ENCODE peak calls at places on chromosomes 6 and 20, in nine cellular contexts. X is mesendoderm; I is foreskin fibroblast; V is gastrocnemius medialis; N is CD4-positive, alpha-beta memory T cell; A is cardiac fibroblast; J is GM23338; Q is CD4-positive, CD25-positive, alpha-beta regulatory T cell; C is tibial nerve. S is an unnamed sample.

GRCh38 chr6:439681-440167 is 48.2 kb downstream of the IRF4 start:
- DNase-seq in V (no peak), C (peak), J (no peak), A (no peak), Q (no peak), I (peak), X (no peak), N (no peak), S (no peak)

GRCh38 chr6:14059791-14060436 is 57.7 kb upstream of the CD83 start:
- DNase-seq in Q (no peak), V (no peak), N (no peak), A (peak), C (no peak), J (no peak), I (peak), X (no peak), S (peak)

GRCh38 chr6:108651781-108652227 is 91.1 kb downstream of the FOXO3 start:
- DNase-seq in V (peak), C (no peak), X (no peak), Q (no peak), A (peak), N (no peak), I (peak), J (no peak), S (no peak)

GRCh38 chr20:46951840-46952497 is 57.3 kb downstream of the EYA2 start:
- DNase-seq in C (no peak), N (no peak), I (peak), J (peak), A (no peak), X (no peak), V (no peak), Q (no peak), S (no peak)

GRCh38 chr20:973785-974194 is 28.3 kb downstream of the RSPO4 start:
- DNase-seq in V (no peak), I (peak), A (peak), X (peak), J (peak), Q (peak), N (peak), C (no peak), S (no peak)

GRCh38 chr6:26304213-26305096 is 60.5 kb upstream of the BTN3A2 start:
- DNase-seq in N (peak), Q (peak), C (peak), J (peak), A (peak), V (no peak), I (peak), X (peak), S (no peak)

GRCh38 chr6:43670623-43670986 is 17.0 kb downstream of the MRPS18A start:
- DNase-seq in C (no peak), J (no peak), V (no peak), Q (no peak), X (no peak), I (no peak), N (no peak), A (no peak), S (no peak)

GRCh38 chr6:24352434-24352833 is 5.4 kb downstream of the DCDC2 start:
- DNase-seq in J (no peak), I (no peak), C (no peak), N (no peak), X (no peak), V (no peak), A (no peak), Q (no peak), S (no peak)

GRCh38 chr6:132527791-132528190 is 10.3 kb upstream of the TAAR9 start:
- DNase-seq in A (no peak), J (no peak), N (no peak), I (peak), V (no peak), Q (no peak), X (no peak), C (no peak), S (peak)

GRCh38 chr20:62780204-62780603 is 16.1 kb upstream of the MRGBP start:
- DNase-seq in I (no peak), J (no peak), Q (no peak), A (no peak), C (no peak), V (no peak), N (no peak), X (no peak), S (no peak)

GRCh38 chr6:158561938-158562337 is 2.0 kb downstream of the TMEM181 start:
- DNase-seq in J (no peak), C (no peak), V (no peak), I (no peak), N (no peak), X (no peak), A (no peak), Q (no peak), S (no peak)

GRCh38 chr20:31573555-31574295 is 31.4 kb upstream of the ID1 start:
- DNase-seq in I (no peak), N (no peak), A (no peak), V (no peak), C (no peak), Q (no peak), X (no peak), J (no peak), S (no peak)

GRCh38 chr20:31570735-31571617 is 34.1 kb upstream of the ID1 start:
- DNase-seq in C (peak), I (peak), A (no peak), V (no peak), Q (no peak), N (no peak), X (no peak), J (no peak), S (no peak)

GRCh38 chr20:31572701-31573554 is 32.2 kb upstream of the ID1 start:
- DNase-seq in X (peak), V (peak), A (peak), I (peak), N (peak), C (peak), Q (peak), J (peak), S (peak)

GRCh38 chr20:31570021-31570463 is 35.0 kb upstream of the ID1 start:
- DNase-seq in C (no peak), A (no peak), N (no peak), Q (no peak), J (no peak), X (no peak), I (no peak), V (no peak), S (no peak)

GRCh38 chr20:31572042-31572700 is 32.9 kb upstream of the ID1 start:
- DNase-seq in C (no peak), N (no peak), A (no peak), I (no peak), Q (no peak), V (no peak), J (peak), X (no peak), S (no peak)
- H3K4me3 ChIP-seq in C (peak), N (peak), A (no peak), I (peak), Q (peak), V (peak), J (peak), X (peak), S (no peak)

GRCh38 chr6:83709748-83710050 is 798 bp upstream of the SNAP91 start:
- DNase-seq in V (no peak), J (no peak), X (no peak), N (no peak), Q (no peak), A (no peak), I (no peak), C (no peak), S (no peak)

GRCh38 chr6:83711958-83712357 is 3.1 kb upstream of the SNAP91 start:
- DNase-seq in J (no peak), Q (no peak), N (no peak), X (no peak), C (no peak), A (no peak), I (no peak), V (no peak), S (no peak)

GRCh38 chr6:83708970-83709747 is at the start of gene SNAP91:
- DNase-seq in I (peak), A (peak), X (peak), V (no peak), C (no peak), N (no peak), Q (no peak), J (peak), S (no peak)

GRCh38 chr6:83708546-83708969 is 343 bp downstream of the SNAP91 start:
- DNase-seq in X (peak), C (no peak), Q (no peak), A (no peak), I (peak), V (no peak), N (no peak), J (peak), S (no peak)

DNA sequence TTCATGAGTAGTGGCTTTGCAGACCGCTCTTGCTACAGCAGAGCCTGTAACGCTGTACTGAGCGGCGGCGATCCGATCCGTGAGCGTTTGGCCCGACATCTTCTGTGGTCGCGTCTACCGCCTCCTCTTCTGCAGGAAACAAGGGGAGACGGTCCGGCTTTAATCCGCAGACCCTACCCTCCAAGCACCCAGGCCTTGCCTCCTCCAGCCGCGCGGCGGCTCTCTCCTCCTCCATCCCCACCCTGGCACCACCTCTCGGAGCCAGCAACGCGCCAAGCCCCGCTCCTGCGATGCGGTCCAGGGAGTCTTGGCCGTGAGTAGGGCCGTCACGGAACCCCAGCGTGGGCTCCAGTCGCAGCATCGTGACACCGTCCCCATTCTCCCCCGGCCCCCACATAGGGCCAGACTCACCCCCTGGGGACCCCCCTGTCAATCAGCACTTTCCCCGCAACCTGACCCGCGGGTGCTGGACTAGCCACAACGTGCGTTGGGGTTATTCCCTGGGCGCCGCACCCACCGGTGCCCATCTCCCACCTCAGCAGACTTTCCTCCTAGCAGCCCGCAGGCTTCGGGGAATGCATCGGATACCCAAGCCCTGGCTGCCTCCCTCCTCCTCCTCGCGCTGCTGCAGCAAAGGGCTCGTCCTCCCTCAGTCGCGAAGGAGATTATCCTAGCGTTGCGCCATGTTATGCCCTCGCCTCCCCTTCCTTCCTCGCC is 914 bp downstream of the SNAP91 start:
- DNase-seq in I (peak), C (no peak), Q (no peak), V (no peak), J (peak), N (no peak), A (peak), X (peak), S (no peak)
- H3K4me3 ChIP-seq in I (peak), C (peak), Q (no peak), V (peak), J (peak), N (no peak), A (peak), X (peak), S (peak)

GRCh38 chr6:15901141-15902115 is 227.5 kb upstream of the MYLIP start:
- DNase-seq in I (no peak), Q (no peak), J (no peak), X (no peak), N (no peak), C (peak), V (no peak), A (peak), S (no peak)
- H3K4me3 ChIP-seq in I (no peak), Q (no peak), J (no peak), X (no peak), N (no peak), C (no peak), V (no peak), A (no peak), S (no peak)

DNA sequence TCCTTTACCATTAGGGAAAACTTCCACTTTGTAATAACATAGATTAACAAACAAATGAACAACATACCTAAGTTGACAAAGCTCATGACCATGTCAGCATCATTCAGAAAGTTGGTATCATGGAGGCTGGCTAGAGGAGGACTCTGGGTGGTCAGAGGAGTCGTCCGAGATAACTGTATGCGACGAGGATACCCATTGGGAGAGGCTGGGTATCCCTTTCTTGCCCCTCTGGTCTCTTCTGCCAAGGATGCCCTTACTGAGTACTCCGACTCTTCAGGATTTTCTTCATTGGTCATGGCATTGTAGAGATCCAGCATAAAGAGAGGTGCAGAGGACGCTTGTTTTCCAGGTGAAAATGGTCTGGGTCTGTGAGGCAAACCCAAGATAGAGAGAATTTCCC is 1.1 kb downstream of the BMP5 start:
- DNase-seq in V (no peak), N (no peak), Q (no peak), A (no peak), C (no peak), X (no peak), I (no peak), J (no peak), S (no peak)
- H3K4me3 ChIP-seq in V (peak), N (no peak), Q (no peak), A (no peak), C (no peak), X (no peak), I (no peak), J (no peak), S (no peak)